ENCODE peak calls at places on chromosomes 16 and 17, in four cellular contexts. E is WTC11, L is K562, K is SK-N-SH. O is an unnamed sample.

GRCh38 chr17:74217036-74217725 is 3.8 kb downstream of the TTYH2 start:
- DNase-seq in E (no peak), L (no peak), K (no peak), O (no peak)

GRCh38 chr16:81076566-81077076 is 417 bp downstream of the C16orf46 start:
- DNase-seq in E (peak), K (peak), L (peak), O (peak)

GRCh38 chr17:33023790-33024189 is 32.1 kb downstream of the SPACA3 start:
- DNase-seq in K (no peak), E (no peak), L (no peak), O (no peak)

GRCh38 chr16:57533618-57534336 is 2.6 kb downstream of the CCDC102A start:
- DNase-seq in K (peak), E (peak), L (no peak), O (no peak)

GRCh38 chr17:82536220-82537201 is 17.0 kb downstream of the FOXK2 start:
- DNase-seq in K (peak), L (no peak), E (no peak), O (no peak)

GRCh38 chr17:10598620-10599019 is 49.2 kb upstream of the MYH2 start:
- DNase-seq in E (no peak), K (no peak), L (no peak), O (no peak)

GRCh38 chr16:53083123-53083522 is 28.3 kb downstream of the CHD9 start:
- DNase-seq in K (no peak), E (no peak), L (peak), O (no peak)

GRCh38 chr17:80123791-80124190 is 22.4 kb downstream of the GAA start:
- DNase-seq in K (no peak), E (no peak), L (no peak), O (no peak)

GRCh38 chr17:6443692-6444572 is at the start of gene PIMREG:
- DNase-seq in E (peak), K (peak), L (peak), O (peak)

GRCh38 chr16:29308644-29309546 is 97.6 kb downstream of the NPIPB11 start:
- DNase-seq in L (no peak), E (no peak), K (no peak), O (no peak)

GRCh38 chr17:51590071-51590470 is 329.7 kb downstream of the UTP18 start:
- DNase-seq in K (no peak), L (no peak), E (no peak), O (no peak)

GRCh38 chr16:82240111-82240510 is 70.1 kb upstream of the MPHOSPH6 start:
- DNase-seq in E (no peak), L (no peak), K (no peak), O (no peak)

GRCh38 chr16:10578474-10579316 is 1.7 kb downstream of the EMP2 start:
- DNase-seq in K (no peak), E (no peak), L (no peak), O (peak)
- TF ChIP-seq FOXJ3 in K (no peak), E (no peak), L (no peak), O (no peak)

GRCh38 chr16:984106-984505 is 2.5 kb downstream of the SOX8 start:
- DNase-seq in L (no peak), E (no peak), K (peak), O (no peak)

GRCh38 chr16:984736-985135 is 3.2 kb downstream of the SOX8 start:
- DNase-seq in E (no peak), L (no peak), K (peak), O (no peak)

GRCh38 chr16:981695-982151 is at the start of gene SOX8:
- DNase-seq in E (peak), K (peak), L (no peak), O (no peak)

GRCh38 chr16:982152-983043 is 828 bp downstream of the SOX8 start:
- DNase-seq in L (no peak), E (peak), K (peak), O (no peak)

GRCh38 chr16:983044-984030 is 1.8 kb downstream of the SOX8 start:
- DNase-seq in L (no peak), K (peak), E (peak), O (no peak)
- TF ChIP-seq FOXJ3 in L (no peak), K (no peak), E (no peak), O (no peak)

GRCh38 chr17:27793168-27793905 is 7.0 kb downstream of the NOS2 start:
- DNase-seq in K (peak), E (peak), L (peak), O (no peak)
- TF ChIP-seq FOXJ3 in K (no peak), E (no peak), L (no peak), O (no peak)

DNA sequence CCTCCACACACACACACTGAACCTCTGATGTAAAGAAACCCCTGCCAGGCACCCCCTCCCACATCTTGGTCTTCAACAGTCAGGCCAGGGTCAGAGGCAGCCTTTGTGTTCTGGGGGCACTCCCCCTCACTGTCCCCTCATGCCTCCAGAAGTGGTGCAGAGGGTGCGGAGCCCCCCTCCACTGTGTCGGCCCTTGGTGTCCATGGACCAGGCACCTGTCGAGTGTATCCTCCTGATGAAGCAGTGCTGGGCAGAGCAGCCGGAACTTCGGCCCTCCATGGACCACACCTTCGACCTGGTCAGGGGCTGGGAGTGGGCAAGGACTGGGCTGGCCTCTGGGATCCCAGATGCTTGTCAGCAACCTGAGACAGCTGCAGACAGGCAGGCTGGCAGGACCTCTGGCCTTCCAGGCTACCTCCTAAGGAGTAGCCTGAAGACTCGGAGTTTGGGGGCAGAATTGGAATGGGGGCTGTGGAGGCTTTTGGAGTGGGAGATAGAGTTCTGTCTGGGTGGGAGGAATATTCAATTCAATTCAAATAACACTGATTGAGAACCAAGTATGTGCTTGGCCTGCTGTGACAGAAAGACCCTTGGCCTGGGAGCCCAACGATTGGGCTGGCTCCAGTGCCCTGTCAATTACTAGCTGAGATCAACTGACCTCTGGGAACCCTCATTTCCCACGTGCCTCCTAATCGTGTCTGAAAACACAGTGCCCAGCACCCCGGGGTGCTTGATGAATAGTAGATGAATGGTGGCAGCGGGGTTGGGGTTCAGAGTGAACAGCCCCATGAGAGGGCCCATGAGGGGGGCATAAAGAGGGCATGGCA is 11.5 kb downstream of the GUCY2D start:
- DNase-seq in E (no peak), L (no peak), K (no peak), O (no peak)
- TF ChIP-seq FOXJ3 in E (no peak), L (no peak), K (no peak), O (no peak)

DNA sequence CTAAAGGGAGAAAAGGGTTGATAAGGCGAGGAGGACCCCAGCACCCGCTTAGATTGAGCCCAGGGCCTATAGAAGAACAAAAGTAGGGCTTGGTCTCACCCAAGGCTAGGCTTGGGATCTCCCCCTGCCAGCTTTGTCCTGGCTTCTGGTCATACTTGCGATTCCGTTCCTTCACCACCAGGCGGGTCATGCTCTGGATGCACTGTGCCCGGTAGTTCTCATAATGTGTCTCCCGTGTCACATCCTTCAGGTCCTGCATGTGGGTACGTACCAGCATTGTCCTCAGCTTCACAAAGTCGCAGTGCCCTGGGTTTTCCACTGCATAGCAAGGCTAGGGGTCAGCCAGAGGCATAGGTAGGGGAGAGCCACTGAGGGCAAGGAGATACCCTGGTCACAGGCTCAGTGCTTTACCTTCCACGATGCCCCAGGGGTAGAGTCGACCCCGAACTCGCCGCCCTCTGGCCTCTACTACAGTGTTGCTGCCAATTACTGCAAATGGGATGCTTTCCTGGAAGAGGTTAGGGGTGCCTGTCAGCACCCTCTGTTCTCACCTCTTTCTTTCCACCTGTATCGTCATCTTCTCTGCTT is 6.5 kb upstream of the MTMR4 start:
- DNase-seq in K (peak), L (peak), E (peak), O (peak)
- TF ChIP-seq FOXJ3 in K (no peak), L (no peak), E (no peak), O (no peak)

GRCh38 chr17:49223168-49223516 is 7.4 kb downstream of the PHOSPHO1 start:
- DNase-seq in L (no peak), E (no peak), K (no peak), O (no peak)

GRCh38 chr17:49224997-49225337 is 5.6 kb downstream of the PHOSPHO1 start:
- DNase-seq in K (no peak), L (no peak), E (no peak), O (no peak)

GRCh38 chr17:49223517-49224197 is 6.9 kb downstream of the PHOSPHO1 start:
- DNase-seq in K (peak), E (peak), L (peak), O (no peak)

GRCh38 chr17:49225554-49226236 is 4.9 kb downstream of the PHOSPHO1 start:
- DNase-seq in K (no peak), L (no peak), E (no peak), O (no peak)

DNA sequence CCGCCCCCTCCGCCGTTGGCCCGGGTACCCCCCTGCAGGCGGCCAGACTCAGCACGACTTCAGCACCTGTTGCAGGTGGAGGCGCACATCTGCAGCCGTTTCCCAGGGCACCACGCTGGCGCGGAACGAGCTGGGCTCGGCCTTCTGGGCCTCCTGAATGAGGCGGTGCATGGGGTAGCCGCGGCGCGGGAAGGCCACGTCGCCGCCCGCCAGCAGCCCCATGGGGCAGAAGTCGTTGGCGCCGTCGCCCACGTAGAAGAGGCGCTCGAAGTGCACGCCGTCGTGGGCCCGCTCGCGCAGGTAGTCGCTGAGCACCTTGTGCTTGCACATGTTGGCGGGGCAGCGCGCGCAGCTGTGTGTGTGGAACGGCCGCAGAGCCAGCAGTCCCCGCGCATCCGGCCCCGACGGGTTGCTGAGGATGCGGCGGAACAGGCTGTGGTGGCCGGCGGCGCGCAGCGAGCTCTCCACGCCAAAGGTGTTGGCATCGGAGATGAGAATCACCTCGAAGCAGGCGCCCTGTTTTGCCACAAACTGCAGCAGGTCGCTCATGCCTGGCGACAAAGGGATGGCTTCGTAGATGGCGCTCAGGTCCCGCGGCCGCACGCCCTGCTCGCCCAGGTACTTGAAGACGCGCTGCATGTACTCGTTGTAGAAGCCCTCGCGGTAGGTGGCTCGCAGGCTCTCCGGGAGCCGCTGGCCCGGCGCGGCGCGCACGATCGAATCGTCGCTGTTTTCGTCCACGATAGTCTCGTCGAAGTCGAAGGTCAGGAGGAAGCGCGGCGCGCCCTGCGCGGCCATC is 6.2 kb downstream of the PHOSPHO1 start:
- DNase-seq in K (peak), L (no peak), E (peak), O (no peak)
- TF ChIP-seq FOXJ3 in K (no peak), L (no peak), E (no peak), O (no peak)

GRCh38 chr17:14813649-14814048 is 451.5 kb downstream of the PMP22 start:
- DNase-seq in K (peak), E (peak), L (peak), O (peak)
- TF ChIP-seq FOXJ3 in K (no peak), E (no peak), L (no peak), O (no peak)

DNA sequence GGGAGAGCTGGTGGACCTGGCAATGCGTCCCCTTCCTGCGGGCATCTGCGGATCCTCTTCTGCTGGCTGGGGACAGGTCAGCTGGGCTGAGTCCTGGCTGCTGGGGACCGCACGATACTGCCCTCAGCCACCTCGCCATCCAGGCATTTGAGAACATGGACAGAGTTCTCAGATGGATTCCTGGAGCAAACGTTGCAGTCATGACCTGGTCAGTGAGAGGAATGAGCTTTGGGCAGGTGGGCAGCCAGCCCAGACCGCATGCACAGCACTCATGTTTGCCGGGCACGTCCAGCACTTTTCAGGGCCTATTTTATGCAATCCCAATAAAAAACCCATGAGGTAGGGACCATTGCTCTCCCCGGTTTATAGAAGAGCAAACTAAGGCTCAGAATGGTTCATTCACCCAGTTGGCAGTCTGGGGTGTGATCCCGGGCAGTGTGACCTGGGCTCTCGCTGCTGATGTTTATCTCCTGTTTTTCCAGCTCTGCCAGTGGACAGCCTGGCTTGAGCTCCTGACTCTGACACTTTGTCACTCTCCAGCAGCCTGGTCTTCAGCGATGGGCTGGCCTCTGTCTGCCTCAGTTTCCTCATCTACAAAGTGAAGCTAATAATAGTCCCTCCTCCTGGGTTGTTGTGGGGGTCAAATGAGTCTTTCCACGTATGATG is 294.7 kb downstream of the IRF8 start:
- DNase-seq in K (no peak), E (no peak), L (no peak), O (no peak)
- TF ChIP-seq FOXJ3 in K (no peak), E (no peak), L (no peak), O (no peak)

GRCh38 chr16:71205482-71206131 is 24.9 kb downstream of the HYDIN start:
- DNase-seq in K (no peak), L (no peak), E (no peak), O (no peak)
- TF ChIP-seq FOXJ3 in K (no peak), L (no peak), E (no peak), O (no peak)